ENCODE peak calls at places on chromosomes 13 and 19, in eight cellular contexts. L is smooth muscle cell of the brain vasculature, D is suprapubic skin, E is heart right ventricle, W is SK-MEL-5, J is dorsolateral prefrontal cortex, I is NCI-H1417, V is upper lobe of right lung. K is an unnamed sample.

GRCh38 chr13:28684257-28684656 is 25.3 kb downstream of the POMP start:
- DNase-seq in L (no peak), D (no peak), E (no peak), W (peak; percentile 38), J (no peak), I (no peak), V (peak; percentile 59), K (no peak)

GRCh38 chr19:46639356-46640061 is 3.5 kb upstream of the GNG8 start:
- DNase-seq in L (no peak), D (no peak), E (peak; percentile 64), W (peak; percentile 46), J (no peak), I (no peak), V (peak; percentile 77), K (no peak)

GRCh38 chr13:110685305-110685704 is 20.6 kb downstream of the CARS2 start:
- DNase-seq in L (no peak), D (no peak), E (no peak), W (no peak), J (no peak), I (no peak), V (no peak), K (no peak)

GRCh38 chr13:99659234-99659633 is 158.0 kb downstream of the TM9SF2 start:
- DNase-seq in L (no peak), D (no peak), E (no peak), W (no peak), J (no peak), I (peak; percentile 89), V (no peak), K (no peak)

GRCh38 chr19:48656840-48657474 is 11.0 kb upstream of the CA11 start:
- DNase-seq in L (no peak), D (no peak), E (no peak), W (no peak), J (no peak), I (no peak), V (no peak), K (no peak)

GRCh38 chr13:106318941-106319411 is 216.5 kb downstream of the EFNB2 start:
- DNase-seq in L (peak; percentile 20), D (no peak), E (no peak), W (no peak), J (no peak), I (no peak), V (no peak), K (no peak)

GRCh38 chr13:96822900-96823299 is 171.4 kb downstream of the OXGR1 start:
- DNase-seq in L (no peak), D (no peak), E (no peak), W (peak; percentile 83), J (no peak), I (peak; percentile 54), V (no peak), K (no peak)

GRCh38 chr19:41893899-41894298 is 10.9 kb downstream of the ARHGEF1 start:
- DNase-seq in L (no peak), D (no peak), E (no peak), W (peak; percentile 38), J (no peak), I (no peak), V (no peak), K (no peak)

GRCh38 chr13:82344867-82345266 is 1537.4 kb downstream of the SLITRK1 start:
- DNase-seq in L (no peak), D (no peak), E (no peak), W (no peak), J (no peak), I (no peak), V (no peak), K (no peak)

GRCh38 chr13:43122706-43123268 is 99.4 kb downstream of the DNAJC15 start:
- DNase-seq in L (no peak), D (no peak), E (no peak), W (no peak), J (no peak), I (no peak), V (no peak), K (no peak)

GRCh38 chr13:36450534-36450933 is 18.2 kb downstream of the CCNA1 start:
- DNase-seq in L (no peak), D (no peak), E (no peak), W (no peak), J (no peak), I (no peak), V (no peak), K (no peak)

GRCh38 chr19:35874392-35874930 is 6.1 kb downstream of the APLP1 start:
- DNase-seq in L (no peak), D (no peak), E (no peak), W (no peak), J (no peak), I (no peak), V (no peak), K (no peak)

GRCh38 chr13:111610077-111610476 is 289.6 kb downstream of the TEX29 start:
- DNase-seq in L (no peak), D (no peak), E (no peak), W (no peak), J (no peak), I (no peak), V (peak; percentile 20), K (no peak)

GRCh38 chr19:3830841-3831589 is 37.8 kb downstream of the ZFR2 start:
- DNase-seq in L (no peak), D (no peak), E (no peak), W (no peak), J (no peak), I (no peak), V (no peak), K (no peak)

GRCh38 chr19:42249149-42249750 is 5.7 kb downstream of the ERF start:
- DNase-seq in L (no peak), D (no peak), E (no peak), W (no peak), J (no peak), I (no peak), V (no peak), K (no peak)

GRCh38 chr13:48580886-48581285 is 48.0 kb upstream of the RCBTB2 start:
- DNase-seq in L (no peak), D (no peak), E (no peak), W (peak; percentile 47), J (no peak), I (no peak), V (no peak), K (no peak)

GRCh38 chr19:51186323-51186722 is 38.6 kb upstream of the CD33 start:
- DNase-seq in L (no peak), D (no peak), E (no peak), W (no peak), J (no peak), I (no peak), V (no peak), K (no peak)

GRCh38 chr19:31214086-31214485 is 135.2 kb downstream of the TSHZ3 start:
- DNase-seq in L (peak; percentile 88), D (peak; percentile 90), E (peak; percentile 20), W (peak; percentile 87), J (no peak), I (no peak), V (peak; percentile 65), K (no peak)

GRCh38 chr13:96684472-96684871 is 309.8 kb downstream of the OXGR1 start:
- DNase-seq in L (no peak), D (no peak), E (no peak), W (no peak), J (no peak), I (no peak), V (no peak), K (no peak)

GRCh38 chr19:5609881-5610280 is 12.7 kb downstream of the SAFB2 start:
- DNase-seq in L (no peak), D (no peak), E (no peak), W (no peak), J (no peak), I (no peak), V (no peak), K (no peak)

GRCh38 chr19:38556521-38557174 is 61.1 kb downstream of the MAP4K1 start:
- DNase-seq in L (no peak), D (no peak), E (no peak), W (peak; percentile 15), J (no peak), I (no peak), V (no peak), K (no peak)

GRCh38 chr19:5534787-5535586 is 32.8 kb downstream of the TINCR start:
- DNase-seq in L (no peak), D (no peak), E (no peak), W (peak; percentile 30), J (no peak), I (no peak), V (no peak), K (no peak)

GRCh38 chr13:52371736-52372247 is 34.2 kb downstream of the THSD1 start:
- DNase-seq in L (no peak), D (no peak), E (no peak), W (peak; percentile 63), J (no peak), I (no peak), V (no peak), K (no peak)

GRCh38 chr19:28634837-28635236 is 578.1 kb downstream of the UQCRFS1 start:
- DNase-seq in L (no peak), D (no peak), E (no peak), W (no peak), J (no peak), I (no peak), V (no peak), K (no peak)

GRCh38 chr13:113471844-113472243 is 18.6 kb upstream of the ADPRHL1 start:
- DNase-seq in L (no peak), D (no peak), E (no peak), W (no peak), J (no peak), I (no peak), V (no peak), K (no peak)

GRCh38 chr19:50427318-50427925 is 5.3 kb upstream of the MYBPC2 start:
- DNase-seq in L (no peak), D (no peak), E (no peak), W (no peak), J (no peak), I (no peak), V (no peak), K (no peak)

GRCh38 chr13:110714798-110715394 is 1.4 kb downstream of the ING1 start:
- DNase-seq in L (no peak), D (peak; percentile 88), E (peak; percentile 70), W (peak; percentile 41), J (peak; percentile 41), I (peak; percentile 81), V (peak; percentile 85), K (peak; percentile 58)

GRCh38 chr13:60174113-60174512 is 10.4 kb upstream of the DIAPH3 start:
- DNase-seq in L (no peak), D (no peak), E (no peak), W (no peak), J (no peak), I (no peak), V (no peak), K (no peak)

GRCh38 chr19:32910874-32911273 is 41.3 kb upstream of the SLC7A9 start:
- DNase-seq in L (no peak), D (no peak), E (no peak), W (no peak), J (no peak), I (no peak), V (no peak), K (no peak)

GRCh38 chr19:12997225-12997966 is 2.1 kb downstream of the NFIX start:
- DNase-seq in L (no peak), D (no peak), E (no peak), W (no peak), J (no peak), I (no peak), V (no peak), K (no peak)

GRCh38 chr19:2015611-2015950 is at the start of gene BTBD2:
- DNase-seq in L (no peak), D (no peak), E (peak; percentile 66), W (peak; percentile 52), J (no peak), I (peak; percentile 61), V (no peak), K (no peak)

GRCh38 chr19:37218592-37218935 is 550 bp downstream of the ZNF383 start:
- DNase-seq in L (no peak), D (no peak), E (no peak), W (no peak), J (no peak), I (no peak), V (no peak), K (no peak)